ENCODE peak calls at places on chromosome 11, in eight cellular contexts. J, G, M, N, F, Z, S and C are unnamed samples.

GRCh38 chr11:126419801-126420729 is 64.6 kb downstream of the ST3GAL4 start:
- DNase-seq in J (peak), G (no peak), M (peak), N (peak), F (peak), Z (no peak), S (no peak), C (no peak)

GRCh38 chr11:35260342-35260985 is 121.5 kb downstream of the CD44 start:
- DNase-seq in J (peak), G (no peak), M (peak), N (peak), F (peak), Z (no peak), S (no peak), C (no peak)

GRCh38 chr11:63537293-63538101 is 889 bp downstream of the PLAAT4 start:
- DNase-seq in J (peak), G (no peak), M (peak), N (peak), F (peak), Z (peak), S (no peak), C (no peak)

GRCh38 chr11:33211588-33211987 is 45.6 kb upstream of the HIPK3 start:
- DNase-seq in J (no peak), G (no peak), M (no peak), N (peak), F (peak), Z (no peak), S (no peak), C (no peak)

GRCh38 chr11:8777907-8778767 is 95.5 kb downstream of the RPL27A start:
- DNase-seq in J (peak), G (no peak), M (peak), N (peak), F (no peak), Z (peak), S (no peak), C (no peak)

GRCh38 chr11:3217751-3218482 is 696 bp downstream of the MRGPRG start:
- DNase-seq in J (no peak), G (peak), M (no peak), N (no peak), F (no peak), Z (no peak), S (no peak), C (no peak)

GRCh38 chr11:68659158-68659921 is 25.0 kb upstream of the GAL start:
- DNase-seq in J (peak), G (no peak), M (peak), N (peak), F (peak), Z (peak), S (no peak), C (no peak)

GRCh38 chr11:86097965-86098364 is 29.1 kb upstream of the PICALM start:
- DNase-seq in J (no peak), G (no peak), M (no peak), N (no peak), F (no peak), Z (no peak), S (no peak), C (no peak)

GRCh38 chr11:64894070-64894811 is 15.8 kb upstream of the EHD1 start:
- DNase-seq in J (peak), G (peak), M (peak), N (peak), F (peak), Z (peak), S (peak), C (peak)

GRCh38 chr11:14370496-14370895 is 11.5 kb upstream of the RRAS2 start:
- DNase-seq in J (no peak), G (no peak), M (no peak), N (no peak), F (no peak), Z (no peak), S (no peak), C (no peak)

GRCh38 chr11:70087446-70088167 is 9.5 kb downstream of the ANO1 start:
- DNase-seq in J (no peak), G (no peak), M (no peak), N (no peak), F (no peak), Z (no peak), S (no peak), C (no peak)

GRCh38 chr11:19934828-19935259 is 222.2 kb downstream of the NAV2 start:
- DNase-seq in J (peak), G (no peak), M (peak), N (peak), F (no peak), Z (peak), S (no peak), C (no peak)

GRCh38 chr11:9847636-9848035 is 183.8 kb downstream of the SWAP70 start:
- DNase-seq in J (no peak), G (no peak), M (no peak), N (peak), F (no peak), Z (no peak), S (no peak), C (no peak)

GRCh38 chr11:2709429-2709828 is 9.6 kb upstream of the KCNQ1OT1 start:
- DNase-seq in J (no peak), G (no peak), M (peak), N (peak), F (peak), Z (no peak), S (no peak), C (no peak)

GRCh38 chr11:69317401-69318092 is 23.6 kb downstream of the MYEOV start:
- DNase-seq in J (peak), G (no peak), M (peak), N (peak), F (peak), Z (no peak), S (no peak), C (no peak)

GRCh38 chr11:8773125-8773524 is 90.5 kb downstream of the RPL27A start:
- DNase-seq in J (no peak), G (no peak), M (no peak), N (no peak), F (no peak), Z (no peak), S (no peak), C (no peak)

GRCh38 chr11:108973402-108974119 is 308.7 kb downstream of the DDX10 start:
- DNase-seq in J (peak), G (no peak), M (peak), N (peak), F (peak), Z (no peak), S (no peak), C (no peak)

GRCh38 chr11:5233268-5233667 is 1.0 kb downstream of the HBD start:
- DNase-seq in J (no peak), G (no peak), M (no peak), N (no peak), F (no peak), Z (no peak), S (no peak), C (no peak)

GRCh38 chr11:68424981-68425865 is 35.3 kb upstream of the PPP6R3 start:
- DNase-seq in J (no peak), G (no peak), M (no peak), N (no peak), F (no peak), Z (no peak), S (no peak), C (no peak)

GRCh38 chr11:47611240-47611863 is 17.1 kb upstream of the C1QTNF4 start:
- DNase-seq in J (no peak), G (no peak), M (no peak), N (no peak), F (no peak), Z (no peak), S (no peak), C (no peak)

GRCh38 chr11:67041602-67042001 is 15.0 kb upstream of the RHOD start:
- DNase-seq in J (no peak), G (no peak), M (no peak), N (no peak), F (no peak), Z (no peak), S (no peak), C (no peak)

GRCh38 chr11:123302751-123303195 is 107.7 kb upstream of the CLMP start:
- DNase-seq in J (peak), G (no peak), M (peak), N (peak), F (peak), Z (no peak), S (no peak), C (no peak)

GRCh38 chr11:81359476-81359875 is 1374.2 kb downstream of the FAM181B start:
- DNase-seq in J (no peak), G (no peak), M (no peak), N (no peak), F (no peak), Z (no peak), S (no peak), C (no peak)

GRCh38 chr11:733072-733471 is 14.2 kb upstream of the TALDO1 start:
- DNase-seq in J (no peak), G (no peak), M (no peak), N (no peak), F (no peak), Z (no peak), S (no peak), C (no peak)

GRCh38 chr11:68146704-68147474 is 25.7 kb upstream of the CHKA start:
- DNase-seq in J (peak), G (no peak), M (peak), N (peak), F (peak), Z (no peak), S (peak), C (no peak)

GRCh38 chr11:73072935-73073481 is 69.1 kb downstream of the FCHSD2 start:
- DNase-seq in J (peak), G (no peak), M (peak), N (peak), F (peak), Z (no peak), S (peak), C (no peak)

GRCh38 chr11:10780040-10780439 is 28.7 kb downstream of the EIF4G2 start:
- DNase-seq in J (no peak), G (no peak), M (no peak), N (no peak), F (no peak), Z (no peak), S (no peak), C (no peak)

GRCh38 chr11:32885556-32885955 is 7.1 kb upstream of the QSER1 start:
- DNase-seq in J (no peak), G (no peak), M (no peak), N (no peak), F (no peak), Z (no peak), S (no peak), C (no peak)

GRCh38 chr11:1992111-1992510 is 5.5 kb downstream of the H19 start:
- DNase-seq in J (no peak), G (no peak), M (no peak), N (no peak), F (no peak), Z (no peak), S (no peak), C (no peak)

GRCh38 chr11:57299150-57299737 is 25.5 kb downstream of the TNKS1BP1 start:
- DNase-seq in J (no peak), G (no peak), M (no peak), N (no peak), F (no peak), Z (no peak), S (no peak), C (no peak)

DNA sequence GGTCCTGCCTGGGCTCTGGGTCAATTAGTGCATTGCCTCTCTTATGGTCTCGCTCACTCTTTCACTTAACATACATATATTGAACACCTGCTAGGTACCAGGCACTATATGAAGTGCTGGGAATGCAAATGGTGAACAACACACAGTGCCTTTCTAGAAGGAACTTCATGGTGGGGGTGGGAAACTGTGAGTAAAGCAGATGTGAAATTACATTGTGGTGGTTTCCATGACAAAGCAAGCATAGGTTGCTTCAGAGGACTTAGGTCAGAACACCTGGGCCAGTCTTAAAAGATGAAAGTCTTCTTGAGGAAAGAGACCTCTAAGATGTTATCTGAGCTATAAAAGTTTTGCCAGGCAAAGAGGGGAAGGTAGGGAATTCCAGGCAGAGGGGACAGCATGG is 231.3 kb downstream of the BUD13 start:
- DNase-seq in J (no peak), G (no peak), M (no peak), N (no peak), F (no peak), Z (no peak), S (no peak), C (no peak)
- TF ChIP-seq CTCF in J (no peak), G (no peak), M (no peak), N (no peak), F (no peak), Z (no peak), S (no peak), C (no peak)

DNA sequence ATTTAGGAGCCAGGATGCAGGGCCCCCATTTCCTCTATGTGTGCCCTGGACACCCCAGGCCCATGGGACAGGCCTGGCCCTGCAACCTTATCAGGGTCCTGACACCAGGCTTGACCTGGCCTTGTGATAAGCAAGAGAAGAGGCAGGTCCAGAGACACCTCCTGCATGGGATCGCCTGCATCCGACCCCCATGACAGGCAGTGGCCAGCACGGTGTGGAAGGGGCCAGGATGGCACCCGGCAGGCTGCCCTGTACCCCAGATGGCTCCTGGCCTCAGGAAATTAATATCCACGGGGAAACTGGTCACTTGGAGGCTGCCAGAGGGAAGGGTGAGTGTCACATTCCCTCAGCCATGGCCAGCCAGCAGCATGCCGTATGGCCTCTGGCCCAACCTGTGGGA is 6.8 kb downstream of the KRTAP5-9 start:
- DNase-seq in J (no peak), G (no peak), M (no peak), N (no peak), F (no peak), Z (no peak), S (no peak), C (no peak)
- TF ChIP-seq CTCF in J (no peak), G (no peak), M (no peak), N (no peak), F (no peak), Z (no peak), S (no peak), C (no peak)

DNA sequence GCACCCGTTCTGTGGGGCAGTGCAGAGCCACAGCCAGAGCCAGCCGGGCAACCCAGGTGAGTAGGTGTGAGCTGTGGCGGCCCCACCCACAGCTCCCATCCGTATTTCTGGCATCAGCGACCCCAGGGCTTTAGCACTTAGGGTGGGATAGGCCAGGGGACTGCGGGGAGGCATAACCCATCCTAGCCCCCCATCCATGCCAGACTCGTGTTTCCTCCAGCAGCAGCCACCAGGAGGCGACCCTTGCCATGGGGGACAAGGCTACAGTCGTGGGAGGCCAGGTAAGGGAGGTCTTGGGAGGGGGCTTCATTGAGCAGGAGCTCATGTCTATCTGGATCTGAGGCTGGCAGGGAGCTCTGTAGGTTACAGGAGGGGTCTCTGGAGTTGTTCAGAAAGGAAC is 873 bp downstream of the OTOG start:
- DNase-seq in J (no peak), G (no peak), M (no peak), N (no peak), F (no peak), Z (no peak), S (no peak), C (no peak)
- TF ChIP-seq CTCF in J (peak), G (no peak), M (no peak), N (peak), F (no peak), Z (no peak), S (no peak), C (no peak)

GRCh38 chr11:120210651-120211521 is at the start of gene OAF:
- DNase-seq in J (peak), G (no peak), M (peak), N (peak), F (peak), Z (peak), S (peak), C (peak)
- TF ChIP-seq CTCF in J (peak), G (peak), M (peak), N (no peak), F (no peak), Z (no peak), S (no peak), C (peak)

GRCh38 chr11:87372068-87372467 is 334.3 kb downstream of the TMEM135 start:
- DNase-seq in J (no peak), G (no peak), M (no peak), N (no peak), F (no peak), Z (no peak), S (no peak), C (no peak)
- TF ChIP-seq CTCF in J (no peak), G (no peak), M (no peak), N (no peak), F (no peak), Z (no peak), S (no peak), C (no peak)

GRCh38 chr11:124493256-124493655 is 47.8 kb upstream of the OR8B8 start:
- DNase-seq in J (no peak), G (no peak), M (no peak), N (no peak), F (no peak), Z (no peak), S (no peak), C (no peak)
- TF ChIP-seq CTCF in J (no peak), G (no peak), M (no peak), N (no peak), F (no peak), Z (no peak), S (no peak), C (no peak)

GRCh38 chr11:45045692-45046471 is 95.2 kb upstream of the TP53I11 start:
- DNase-seq in J (peak), G (no peak), M (peak), N (peak), F (peak), Z (peak), S (no peak), C (peak)
- TF ChIP-seq CTCF in J (no peak), G (peak), M (no peak), N (no peak), F (no peak), Z (no peak), S (no peak), C (no peak)

DNA sequence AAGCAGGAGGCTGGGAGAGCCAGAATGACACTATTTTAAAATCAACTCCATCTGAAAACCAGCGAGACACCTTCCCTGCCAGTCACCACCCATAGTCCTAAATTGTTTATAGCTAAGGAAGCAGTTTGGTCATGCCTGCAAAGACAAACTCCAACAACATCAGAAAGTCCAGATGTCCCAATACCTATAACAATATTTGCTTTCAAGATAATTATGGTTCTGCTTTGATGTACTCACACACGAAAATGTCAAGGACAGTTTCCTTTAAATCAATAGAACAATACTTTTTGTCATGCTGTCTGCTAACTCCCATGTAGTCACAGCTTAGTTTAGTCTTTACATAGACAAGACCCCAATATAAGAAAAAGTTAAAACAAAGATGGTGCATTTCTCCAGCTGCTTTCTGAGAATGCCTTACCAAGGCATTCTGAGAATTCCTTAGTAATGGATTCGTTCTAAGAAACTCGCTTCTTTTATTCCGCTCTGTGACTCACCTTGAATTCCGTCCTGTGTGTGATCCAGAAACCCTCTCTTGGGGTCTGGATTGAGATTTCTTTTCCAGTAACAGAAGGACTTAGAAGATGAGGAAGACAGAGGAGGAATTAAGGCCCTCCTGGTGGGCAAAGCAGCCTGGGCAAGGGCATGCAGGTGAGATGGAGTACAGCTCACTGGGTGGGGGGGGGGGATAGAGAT is 9.6 kb upstream of the SCGB2A2 start:
- DNase-seq in J (no peak), G (no peak), M (no peak), N (no peak), F (no peak), Z (no peak), S (no peak), C (no peak)
- TF ChIP-seq CTCF in J (no peak), G (no peak), M (no peak), N (no peak), F (no peak), Z (no peak), S (no peak), C (no peak)

GRCh38 chr11:130314749-130315285 is at the start of gene ZBTB44:
- DNase-seq in J (peak), G (no peak), M (peak), N (peak), F (peak), Z (peak), S (peak), C (peak)

GRCh38 chr11:130310622-130311021 is 4.1 kb downstream of the ZBTB44 start:
- DNase-seq in J (no peak), G (no peak), M (no peak), N (no peak), F (no peak), Z (no peak), S (no peak), C (no peak)

GRCh38 chr11:130314184-130314748 is 451 bp downstream of the ZBTB44 start:
- DNase-seq in J (peak), G (no peak), M (peak), N (peak), F (peak), Z (peak), S (peak), C (peak)

GRCh38 chr11:130313383-130314183 is 1.1 kb downstream of the ZBTB44 start:
- DNase-seq in J (peak), G (no peak), M (peak), N (no peak), F (peak), Z (no peak), S (no peak), C (no peak)

GRCh38 chr11:130312046-130312445 is 2.7 kb downstream of the ZBTB44 start:
- DNase-seq in J (no peak), G (no peak), M (no peak), N (no peak), F (no peak), Z (no peak), S (no peak), C (no peak)
- TF ChIP-seq CTCF in J (no peak), G (no peak), M (no peak), N (no peak), F (no peak), Z (no peak), S (no peak), C (no peak)

GRCh38 chr11:76552987-76553386 is 108.2 kb downstream of the EMSY start:
- DNase-seq in J (no peak), G (no peak), M (no peak), N (no peak), F (no peak), Z (no peak), S (no peak), C (no peak)

GRCh38 chr11:76553554-76554476 is 109.0 kb downstream of the EMSY start:
- DNase-seq in J (no peak), G (no peak), M (no peak), N (no peak), F (no peak), Z (no peak), S (peak), C (no peak)

GRCh38 chr11:76554767-76555166 is 109.9 kb downstream of the EMSY start:
- DNase-seq in J (no peak), G (no peak), M (no peak), N (no peak), F (no peak), Z (no peak), S (no peak), C (no peak)

GRCh38 chr11:76550781-76551180 is 106.0 kb downstream of the EMSY start:
- DNase-seq in J (no peak), G (no peak), M (no peak), N (no peak), F (no peak), Z (no peak), S (no peak), C (no peak)

DNA sequence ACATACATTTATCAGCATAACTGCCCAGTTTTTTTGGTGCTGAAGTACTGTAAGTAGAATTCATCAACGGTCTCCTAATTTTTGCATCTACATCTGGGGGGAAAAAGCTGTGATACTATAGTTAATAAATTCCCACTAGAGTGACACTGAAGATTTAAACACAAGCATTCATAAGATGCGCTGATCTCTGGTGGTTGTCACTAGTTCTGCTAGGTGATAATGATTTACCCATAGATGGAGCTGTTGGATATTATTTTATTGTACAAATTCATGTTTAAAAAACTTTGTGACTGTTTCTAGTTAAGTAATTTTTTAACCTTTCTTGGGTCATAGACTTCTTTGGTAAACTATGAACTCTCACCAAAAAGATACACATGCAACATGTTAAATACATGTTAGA is 106.6 kb downstream of the EMSY start:
- DNase-seq in J (peak), G (no peak), M (no peak), N (peak), F (peak), Z (no peak), S (no peak), C (no peak)
- TF ChIP-seq CTCF in J (peak), G (peak), M (peak), N (peak), F (no peak), Z (peak), S (peak), C (no peak)